ENCODE peak calls at places on chromosomes 3 and 15, in four cellular contexts. S is breast epithelium, N is stomach, H is upper lobe of left lung. T is an unnamed sample.

GRCh38 chr15:89132611-89133242 is 44.5 kb downstream of the ABHD2 start:
- DNase-seq in S (no peak), N (no peak), H (no peak), T (no peak)

GRCh38 chr3:192091831-192092230 is 630.9 kb downstream of the PYDC2 start:
- DNase-seq in S (no peak), N (no peak), H (no peak), T (no peak)

GRCh38 chr3:13063225-13063624 is 10.0 kb downstream of the IQSEC1 start:
- DNase-seq in S (no peak), N (no peak), H (no peak), T (no peak)

GRCh38 chr3:42653560-42654330 is at the start of gene ZBTB47:
- DNase-seq in S (no peak), N (peak; percentile 61), H (peak; percentile 89), T (peak; percentile 92)

GRCh38 chr3:17806201-17806600 is 63.8 kb upstream of the TBC1D5 start:
- DNase-seq in S (no peak), N (no peak), H (no peak), T (no peak)

GRCh38 chr3:106552401-106553043 is 683.7 kb upstream of the CBLB start:
- DNase-seq in S (no peak), N (no peak), H (no peak), T (no peak)

GRCh38 chr15:36810656-36811449 is 231.4 kb downstream of the CDIN1 start:
- DNase-seq in S (no peak), N (no peak), H (no peak), T (no peak)

GRCh38 chr15:64282701-64283100 is 73.3 kb downstream of the CSNK1G1 start:
- DNase-seq in S (no peak), N (no peak), H (no peak), T (no peak)

GRCh38 chr3:67646586-67647234 is 7.7 kb downstream of the SUCLG2 start:
- DNase-seq in S (no peak), N (no peak), H (no peak), T (no peak)

GRCh38 chr3:185473290-185473815 is 25.5 kb downstream of the TMEM41A start:
- DNase-seq in S (no peak), N (no peak), H (peak; percentile 42), T (no peak)

GRCh38 chr3:177370396-177370795 is 173.1 kb upstream of the TBL1XR1 start:
- DNase-seq in S (no peak), N (no peak), H (no peak), T (no peak)

GRCh38 chr15:85878866-85879265 is 84.1 kb upstream of the KLHL25 start:
- DNase-seq in S (no peak), N (no peak), H (no peak), T (no peak)

GRCh38 chr15:55703873-55704285 is 39.1 kb downstream of the PRTG start:
- DNase-seq in S (no peak), N (no peak), H (no peak), T (no peak)

GRCh38 chr3:27224197-27224596 is 145.0 kb downstream of the NEK10 start:
- DNase-seq in S (peak; percentile 78), N (no peak), H (no peak), T (no peak)

GRCh38 chr3:140021269-140021668 is 86.3 kb downstream of the CLSTN2 start:
- DNase-seq in S (no peak), N (no peak), H (no peak), T (no peak)

GRCh38 chr3:124504332-124505059 is 225.8 kb upstream of the UMPS start:
- DNase-seq in S (no peak), N (no peak), H (no peak), T (no peak)

GRCh38 chr15:88400069-88400468 is 67.1 kb downstream of the MRPL46 start:
- DNase-seq in S (no peak), N (no peak), H (peak; percentile 15), T (no peak)

GRCh38 chr15:74320358-74321247 is 46.8 kb downstream of the CYP11A1 start:
- DNase-seq in S (peak; percentile 20), N (peak; percentile 44), H (no peak), T (no peak)

GRCh38 chr3:180987344-180987743 is 2.2 kb downstream of the DNAJC19 start:
- DNase-seq in S (no peak), N (no peak), H (no peak), T (no peak)

GRCh38 chr3:122916580-122916979 is 111.0 kb downstream of the SEMA5B start:
- DNase-seq in S (no peak), N (no peak), H (no peak), T (peak; percentile 41)

GRCh38 chr15:66851226-66852063 is 149.4 kb downstream of the SMAD6 start:
- DNase-seq in S (peak; percentile 70), N (peak; percentile 89), H (peak; percentile 94), T (peak; percentile 95)

GRCh38 chr3:10185804-10186762 is 21.4 kb downstream of the IRAK2 start:
- DNase-seq in S (no peak), N (no peak), H (no peak), T (no peak)

GRCh38 chr3:146590521-146590920 is 14.6 kb downstream of the PLSCR5 start:
- DNase-seq in S (no peak), N (no peak), H (no peak), T (no peak)

GRCh38 chr3:59862686-59863085 is 812.9 kb upstream of the CFAP20DC start:
- DNase-seq in S (no peak), N (no peak), H (no peak), T (no peak)

GRCh38 chr3:165768680-165769079 is 68.5 kb downstream of the BCHE start:
- DNase-seq in S (no peak), N (no peak), H (no peak), T (no peak)

GRCh38 chr3:4882548-4882947 is 96.7 kb upstream of the BHLHE40 start:
- DNase-seq in S (no peak), N (no peak), H (no peak), T (no peak)

GRCh38 chr3:7847021-7847420 is 654.6 kb upstream of the LMCD1 start:
- DNase-seq in S (no peak), N (no peak), H (no peak), T (no peak)

GRCh38 chr3:125045965-125046364 is 9.8 kb downstream of the HEG1 start:
- DNase-seq in S (no peak), N (no peak), H (no peak), T (no peak)

DNA sequence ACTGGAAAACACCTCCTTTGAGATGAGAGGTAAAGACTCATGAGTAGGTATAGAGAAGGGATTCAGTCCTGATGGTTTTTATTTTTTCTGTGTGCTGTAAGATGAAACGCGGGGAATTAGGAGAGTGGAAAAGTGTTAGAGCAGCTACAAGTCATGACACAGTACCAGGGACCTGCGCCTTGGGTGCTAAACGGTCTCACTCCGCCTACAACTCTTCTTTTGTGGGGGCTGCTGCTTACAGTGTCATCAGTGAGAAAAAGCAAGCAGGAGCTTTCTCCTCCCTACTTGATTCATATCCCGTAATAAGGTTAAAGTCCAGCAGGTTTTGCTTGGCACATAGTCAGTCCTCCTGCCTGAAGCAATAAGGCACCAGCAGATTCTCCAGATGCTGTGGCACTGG is 39.1 kb downstream of the RASGRP1 start:
- DNase-seq in S (no peak), N (no peak), H (no peak), T (no peak)
- H3K27ac ChIP-seq in S (no peak overlapping the region), N (no peak overlapping the region), H (no peak overlapping the region), T (no peak overlapping the region)

DNA sequence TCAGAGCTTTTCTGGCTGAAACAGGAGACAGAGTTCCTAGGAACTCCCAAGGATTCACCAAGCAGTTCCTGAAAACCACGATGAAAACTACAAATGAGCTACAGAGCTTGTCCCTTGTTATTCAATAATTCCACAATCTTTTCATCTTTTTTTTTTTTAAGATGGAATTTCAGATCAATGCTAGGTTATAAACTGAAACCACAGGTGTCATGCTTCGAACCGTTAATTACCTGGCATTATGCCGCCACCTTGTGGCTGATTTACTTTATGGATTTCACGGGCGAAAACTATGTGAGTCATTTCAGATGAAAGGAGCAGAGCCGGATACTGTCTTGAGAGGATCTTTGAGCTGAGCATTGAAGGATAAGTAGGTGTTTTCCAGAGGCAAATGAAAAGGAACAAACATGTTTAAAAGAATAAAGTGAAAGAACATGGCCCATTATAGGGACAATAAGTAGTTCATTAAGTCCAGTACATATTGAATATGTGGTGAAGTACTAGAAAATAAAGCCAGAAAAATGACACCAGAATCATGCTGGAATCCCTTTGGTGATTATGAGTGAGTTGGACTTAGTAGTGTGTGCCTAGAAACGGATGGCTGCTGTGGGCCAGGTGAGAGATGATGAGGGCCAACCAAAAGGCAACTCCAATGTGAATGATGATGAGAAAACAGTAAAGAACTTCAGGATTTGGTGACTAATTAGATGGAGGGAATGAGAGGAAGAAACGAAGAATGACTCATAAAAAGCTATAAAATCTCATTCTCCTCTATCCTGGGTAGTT is 3.5 kb downstream of the CRYGS start:
- DNase-seq in S (peak; percentile 71), N (peak; percentile 84), H (no peak), T (no peak)
- TF ChIP-seq POLR2AphosphoS5 in S (no peak), N (no peak), H (no peak), T (no peak)

DNA sequence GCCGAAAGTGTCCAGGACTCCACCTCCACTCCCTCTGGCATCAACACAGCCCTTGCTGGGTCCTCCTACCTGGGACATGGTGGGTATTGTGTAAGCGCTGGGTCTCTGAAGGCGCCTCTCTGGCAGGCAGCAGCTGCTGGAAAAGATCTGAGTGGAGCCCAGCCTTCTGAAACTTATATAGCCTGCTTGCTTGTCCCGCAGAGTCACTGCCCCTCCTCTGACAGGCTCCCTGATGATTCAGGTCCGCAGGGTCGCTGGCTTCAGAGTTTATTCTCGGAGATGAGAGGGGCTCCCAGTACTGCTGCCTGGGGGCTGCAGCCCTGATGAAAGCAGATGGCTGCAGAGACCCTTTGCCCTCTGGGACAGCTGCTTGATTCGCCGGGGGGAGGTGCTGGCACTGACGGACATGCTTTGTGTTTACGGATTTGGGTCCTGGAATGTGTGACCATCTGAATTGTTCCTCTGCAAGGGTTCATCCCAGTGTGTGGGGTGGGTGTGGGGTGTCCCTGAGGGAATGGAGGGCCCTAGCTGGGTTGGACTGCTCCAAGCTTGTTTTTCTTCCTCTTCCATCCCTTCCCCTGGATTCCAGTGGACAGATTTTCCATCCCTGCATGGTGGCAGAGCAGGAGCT is at the start of gene MUSTN1:
- DNase-seq in S (peak; percentile 26), N (no peak), H (no peak), T (no peak)
- H3K4me1 ChIP-seq in S (peaks cover 5% of the 10 kb centered on the region), N (peaks cover 35% of the 10 kb centered on the region), H (no peaks in the 10 kb centered on the region), T (no peaks in the 10 kb centered on the region)

GRCh38 chr15:57235186-57235585 is 141.1 kb upstream of the CGNL1 start:
- DNase-seq in S (no peak), N (no peak), H (no peak), T (no peak)

GRCh38 chr15:57235865-57236264 is 140.4 kb upstream of the CGNL1 start:
- DNase-seq in S (no peak), N (no peak), H (no peak), T (no peak)

GRCh38 chr15:57237282-57237642 is 139.0 kb upstream of the CGNL1 start:
- DNase-seq in S (no peak), N (no peak), H (no peak), T (no peak)

GRCh38 chr15:57237676-57238075 is 138.6 kb upstream of the CGNL1 start:
- DNase-seq in S (no peak), N (no peak), H (no peak), T (no peak)

DNA sequence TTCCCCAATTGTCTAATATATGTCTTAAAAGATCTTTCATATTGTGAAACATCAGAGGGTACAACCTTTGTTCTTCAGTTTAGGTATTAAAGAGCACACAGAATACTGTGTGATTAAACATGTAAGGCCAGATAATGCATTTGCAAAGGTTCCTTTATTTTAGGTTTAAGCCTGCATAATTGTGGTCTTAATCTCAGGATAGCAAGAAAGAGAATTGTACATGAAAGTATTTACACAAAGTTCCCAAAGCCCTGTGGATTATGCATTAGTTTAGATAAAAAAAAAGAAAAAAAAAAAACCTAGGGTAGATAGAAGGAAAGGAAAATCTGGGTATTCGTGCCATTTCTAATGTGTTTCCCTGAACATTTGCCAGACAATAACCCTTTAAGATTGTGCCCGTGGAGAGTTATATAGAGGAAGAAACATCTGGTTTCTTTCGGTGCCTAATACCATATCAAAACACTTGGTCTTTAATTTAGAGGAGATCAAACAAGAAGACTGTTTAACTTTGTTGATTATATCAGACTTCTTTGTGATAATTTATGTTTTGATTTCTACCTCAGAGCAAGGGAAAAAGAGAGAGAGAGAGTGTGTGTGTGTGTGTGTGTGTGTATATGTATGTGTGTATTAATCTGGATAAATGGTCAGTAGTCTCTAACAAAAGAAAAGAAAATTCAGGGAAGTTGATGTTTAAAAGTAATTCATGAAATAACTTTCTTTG is 139.6 kb upstream of the CGNL1 start:
- DNase-seq in S (no peak), N (no peak), H (no peak), T (no peak)
- H3K27ac ChIP-seq in S (no peak overlapping the region), N (peak overlapping the region; percentile 4), H (no peak overlapping the region), T (no peak overlapping the region)

T was measured in spleen.